ENCODE peak calls at places on chromosomes 3 and 15, in ten cellular contexts. D is IMR-90, Q is endodermal cell, U is colonic mucosa, A is keratinocyte, C is neuronal stem cell, I is astrocyte, X is mammary epithelial cell, B is HCT116, R is fibroblast of lung. T is an unnamed sample.

GRCh38 chr15:62940359-62940754 is 102.2 kb upstream of the TPM1 start:
- DNase-seq in U (no peak), I (no peak), B (no peak), A (no peak), D (no peak), C (no peak), Q (no peak), X (no peak), R (no peak), T (no peak)

GRCh38 chr15:74340139-74340538 is 27.3 kb downstream of the CYP11A1 start:
- DNase-seq in I (no peak), C (no peak), B (no peak), A (no peak), Q (no peak), D (no peak), R (peak; percentile 9), U (no peak), X (peak; percentile 11), T (peak; percentile 41)

GRCh38 chr3:44074181-44074580 is 167.5 kb upstream of the TOPAZ1 start:
- DNase-seq in B (peak; percentile 12), I (no peak), X (peak; percentile 4), C (no peak), Q (peak; percentile 55), A (no peak), U (no peak), R (no peak), D (no peak), T (peak; percentile 74)

GRCh38 chr15:101085311-101085700 is 166.1 kb downstream of the LRRK1 start:
- DNase-seq in I (no peak), Q (no peak), A (no peak), D (no peak), R (no peak), C (no peak), B (no peak), U (no peak), X (no peak), T (no peak)

GRCh38 chr15:71654714-71655174 is 155.6 kb upstream of the NR2E3 start:
- DNase-seq in U (no peak), D (no peak), Q (no peak), B (no peak), R (no peak), I (no peak), A (no peak), C (no peak), X (no peak), T (no peak)

GRCh38 chr3:37308247-37308646 is 133.9 kb upstream of the LRRFIP2 start:
- DNase-seq in B (peak; percentile 7), U (no peak), A (no peak), C (no peak), D (peak; percentile 27), Q (no peak), X (peak; percentile 11), I (no peak), R (peak; percentile 51), T (peak; percentile 66)

GRCh38 chr3:79983063-79983561 is 215.3 kb upstream of the ROBO1 start:
- DNase-seq in A (no peak), R (peak; percentile 3), X (no peak), D (no peak), I (no peak), B (no peak), Q (no peak), C (no peak), U (no peak), T (peak; percentile 69)

GRCh38 chr3:72516361-72516760 is 331.9 kb downstream of the SHQ1 start:
- DNase-seq in U (no peak), X (no peak), I (no peak), B (no peak), C (no peak), Q (no peak), A (no peak), R (no peak), D (no peak), T (peak; percentile 28)

GRCh38 chr3:72154391-72155300 is 369.7 kb upstream of the PROK2 start:
- DNase-seq in X (no peak), Q (no peak), A (no peak), I (peak; percentile 43), C (no peak), D (peak; percentile 11), U (no peak), B (no peak), R (peak; percentile 45), T (no peak)

DNA sequence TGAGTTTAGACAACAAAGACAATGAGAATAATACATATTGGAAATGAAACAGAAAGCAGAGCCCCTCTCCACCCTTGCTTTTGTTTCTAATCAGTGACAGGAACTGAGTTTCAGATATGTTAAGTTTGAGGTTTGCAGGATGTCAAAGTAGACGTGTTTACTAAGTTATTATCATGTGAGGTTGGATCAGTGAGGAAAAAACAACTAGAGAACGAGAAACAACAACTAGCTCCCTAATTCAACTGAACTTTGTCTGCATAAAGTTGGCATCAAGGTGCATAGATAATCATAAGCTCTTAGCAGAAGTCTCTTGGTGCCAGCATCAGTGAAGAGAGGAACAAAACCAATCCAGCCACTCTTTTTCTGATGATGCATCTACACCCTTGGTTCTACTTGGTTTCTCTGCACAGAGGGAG is 491.1 kb upstream of the NR2F2 start:
- DNase-seq in R (no peak), Q (no peak), U (no peak), A (no peak), D (no peak), I (no peak), X (no peak), B (no peak), C (no peak), T (no peak)
- H3K9ac ChIP-seq in R (no peak overlapping the region), Q (no peak overlapping the region), U (no peak overlapping the region), A (no peak overlapping the region), D (no peak overlapping the region), I (no peak overlapping the region), X (no peak overlapping the region), B (no peak overlapping the region), C (no peak overlapping the region), T (no peak overlapping the region)

DNA sequence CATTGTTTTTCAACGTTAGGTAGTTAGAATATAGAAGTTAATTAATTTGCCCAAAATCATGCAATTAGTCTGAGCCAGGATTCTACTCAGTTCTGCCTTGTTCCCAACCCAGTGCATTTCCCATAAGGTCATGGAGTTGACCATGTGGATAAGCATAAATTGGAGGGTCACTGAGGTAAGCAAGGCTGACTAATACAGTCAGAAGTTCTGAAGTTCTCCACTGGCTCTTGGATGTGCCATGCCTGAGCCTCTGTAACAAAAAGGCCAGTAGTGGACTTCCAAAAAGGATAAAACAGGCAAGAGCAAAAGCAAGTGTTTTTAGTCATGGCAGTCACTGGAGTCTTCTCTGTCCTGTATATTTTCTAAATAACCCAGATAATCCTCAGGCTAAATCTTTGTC is 124.4 kb upstream of the PHLDB2 start:
- DNase-seq in U (no peak), A (no peak), C (no peak), D (no peak), I (no peak), R (no peak), Q (no peak), X (no peak), B (no peak), T (no peak)
- H3K27ac ChIP-seq in U (no peak overlapping the region), A (peak overlapping the region; percentile 85), C (no peak overlapping the region), D (no peak overlapping the region), I (peak overlapping the region; percentile 84), R (no peak overlapping the region), Q (no peak overlapping the region), X (peak overlapping the region; percentile 90), B (peak overlapping the region; percentile 70), T (peak overlapping the region; percentile 69)

DNA sequence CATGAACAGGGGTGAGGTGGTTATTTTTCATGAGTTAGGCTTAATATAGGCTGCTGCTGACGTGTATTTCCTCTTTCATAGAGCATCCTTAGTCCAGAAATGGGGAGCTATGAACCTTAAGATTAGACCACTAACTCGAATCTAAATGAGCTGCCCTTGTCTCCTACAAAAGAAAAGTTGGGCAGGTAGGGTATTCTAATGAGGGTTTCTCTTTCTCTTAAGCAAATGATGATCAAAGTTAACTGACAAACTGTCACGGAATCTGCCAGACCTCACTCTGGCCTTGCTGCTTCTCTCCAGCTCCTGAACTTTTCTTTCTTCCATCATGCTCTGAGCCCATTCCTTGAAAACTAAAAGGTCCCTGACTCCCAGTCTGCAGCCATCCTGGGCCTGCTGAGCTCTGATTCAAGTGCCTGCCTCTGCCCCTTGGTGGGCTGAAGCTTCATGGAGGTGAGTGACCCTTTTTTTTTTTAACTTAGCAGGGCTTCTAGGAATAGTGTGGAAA is at the start of gene TRIM69:
- DNase-seq in B (no peak), A (no peak), R (no peak), I (no peak), Q (no peak), D (no peak), U (no peak), C (no peak), X (no peak), T (no peak)
- H3K9ac ChIP-seq in B (no peak within 1 kb of the TSS), A (no peak within 1 kb of the TSS), R (no peak within 1 kb of the TSS), I (no peak within 1 kb of the TSS), Q (no peak within 1 kb of the TSS), D (peak within 1 kb of the TSS; percentile 42), U (peak within 1 kb of the TSS; percentile 38), C (no peak within 1 kb of the TSS), X (no peak within 1 kb of the TSS), T (no peak within 1 kb of the TSS)

GRCh38 chr3:126912491-126913195 is 70.3 kb upstream of the PLXNA1 start:
- DNase-seq in Q (no peak), X (no peak), U (no peak), R (no peak), B (no peak), C (no peak), I (no peak), D (no peak), A (no peak), T (no peak)

GRCh38 chr3:126912027-126912422 is 70.9 kb upstream of the PLXNA1 start:
- DNase-seq in C (no peak), I (no peak), B (no peak), U (no peak), X (no peak), Q (no peak), R (no peak), D (no peak), A (no peak), T (no peak)

GRCh38 chr3:126910231-126910630 is 72.7 kb upstream of the PLXNA1 start:
- DNase-seq in B (no peak), A (no peak), C (no peak), X (no peak), D (no peak), I (no peak), U (no peak), R (no peak), Q (no peak), T (no peak)

GRCh38 chr3:126913524-126913923 is 69.4 kb upstream of the PLXNA1 start:
- DNase-seq in U (no peak), B (peak; percentile 26), Q (no peak), D (no peak), X (peak; percentile 53), R (no peak), A (no peak), C (no peak), I (no peak), T (peak; percentile 58)

GRCh38 chr3:126911162-126912026 is 71.5 kb upstream of the PLXNA1 start:
- DNase-seq in Q (peak; percentile 66), I (peak; percentile 97), B (peak; percentile 76), U (peak; percentile 42), D (peak; percentile 90), X (peak; percentile 99), C (no peak), A (peak; percentile 98), R (peak; percentile 53), T (peak; percentile 95)
- H3K27ac ChIP-seq in Q (no peak overlapping the region), I (peak overlapping the region; percentile 64), B (peak overlapping the region; percentile 50), U (peak overlapping the region; percentile 47), D (no peak overlapping the region), X (peak overlapping the region; percentile 78), C (no peak overlapping the region), A (peak overlapping the region; percentile 91), R (no peak overlapping the region), T (peak overlapping the region; percentile 100)

GRCh38 chr3:46574881-46575576 is 8.9 kb upstream of the LRRC2 start:
- DNase-seq in D (no peak), I (no peak), U (no peak), B (no peak), Q (peak; percentile 94), R (no peak), C (no peak), X (no peak), A (no peak), T (no peak)
- H3K9ac ChIP-seq in D (no peak overlapping the region), I (no peak overlapping the region), U (no peak overlapping the region), B (no peak overlapping the region), Q (peak overlapping the region; percentile 99), R (no peak overlapping the region), C (no peak overlapping the region), X (no peak overlapping the region), A (no peak overlapping the region), T (no peak overlapping the region)